ENCODE peak calls at places on chromosomes 1 and 21, in six cellular contexts. J is GM12864, U is progenitor cell of endocrine pancreas, R is PC-9, W is hepatocyte, Q is stomach. M is an unnamed sample.

GRCh38 chr1:202589190-202589680 is 121.0 kb downstream of the SYT2 start:
- DNase-seq in J (no peak), U (no peak), R (peak), W (peak), Q (peak), M (peak)

GRCh38 chr1:153352523-153352922 is 3.9 kb upstream of the PGLYRP4 start:
- DNase-seq in J (peak), U (peak), R (peak), W (peak), Q (peak), M (peak)

GRCh38 chr1:17516303-17517214 is 22.9 kb upstream of the ARHGEF10L start:
- DNase-seq in J (no peak), U (no peak), R (peak), W (peak), Q (peak), M (no peak)

GRCh38 chr1:112722601-112723510 is 7.7 kb upstream of the PPM1J start:
- DNase-seq in J (no peak), U (no peak), R (peak), W (peak), Q (no peak), M (no peak)

GRCh38 chr21:36725793-36726386 is 27.0 kb downstream of the SIM2 start:
- DNase-seq in J (no peak), U (no peak), R (no peak), W (no peak), Q (peak), M (no peak)

GRCh38 chr1:109762821-109763645 is 690 bp downstream of the EPS8L3 start:
- DNase-seq in J (no peak), U (no peak), R (peak), W (peak), Q (peak), M (peak)

GRCh38 chr1:199983531-199983930 is 44.0 kb upstream of the NR5A2 start:
- DNase-seq in J (no peak), U (no peak), R (no peak), W (no peak), Q (no peak), M (no peak)

GRCh38 chr1:8815582-8816285 is 1.7 kb downstream of the RERE start:
- DNase-seq in J (no peak), U (no peak), R (no peak), W (peak), Q (peak), M (no peak)

GRCh38 chr21:37130971-37131370 is 57.9 kb downstream of the TTC3 start:
- DNase-seq in J (no peak), U (no peak), R (no peak), W (no peak), Q (no peak), M (no peak)

DNA sequence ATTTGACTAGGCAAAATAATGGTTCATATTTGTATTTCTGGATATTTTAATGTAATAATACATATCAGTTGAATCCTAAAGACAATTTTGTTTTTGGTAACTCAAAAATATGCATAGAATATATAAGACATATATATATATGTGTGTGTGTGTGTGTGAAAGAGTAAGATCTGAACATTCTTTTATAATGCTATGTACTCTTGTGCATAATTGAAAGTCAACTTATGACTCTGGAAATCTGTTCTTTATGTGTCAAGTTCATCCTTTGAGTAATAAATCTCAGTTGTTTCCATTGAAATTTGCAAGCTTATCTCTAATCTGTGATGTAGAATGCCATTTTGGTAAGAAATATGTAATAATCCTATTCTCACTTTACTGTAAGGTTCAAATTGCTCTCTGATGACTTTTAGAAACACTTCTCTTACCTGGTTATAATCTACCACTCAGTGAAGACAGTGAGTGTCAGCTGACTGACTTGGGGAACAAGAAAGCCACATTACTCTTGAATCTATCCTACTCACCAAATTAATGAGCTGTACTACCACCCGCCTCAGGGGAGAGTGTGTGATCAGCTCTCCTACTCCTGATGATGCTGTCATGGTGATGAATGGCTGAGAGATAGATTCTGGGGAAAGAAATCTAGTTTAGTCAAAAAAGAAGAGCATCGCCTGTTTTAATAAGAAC is 15.0 kb upstream of the NEK7 start:
- DNase-seq in J (no peak), U (no peak), R (no peak), W (no peak), Q (no peak), M (no peak)
- TF ChIP-seq CTCF in J (no peak), U (no peak), R (no peak), W (no peak), Q (no peak), M (no peak)

DNA sequence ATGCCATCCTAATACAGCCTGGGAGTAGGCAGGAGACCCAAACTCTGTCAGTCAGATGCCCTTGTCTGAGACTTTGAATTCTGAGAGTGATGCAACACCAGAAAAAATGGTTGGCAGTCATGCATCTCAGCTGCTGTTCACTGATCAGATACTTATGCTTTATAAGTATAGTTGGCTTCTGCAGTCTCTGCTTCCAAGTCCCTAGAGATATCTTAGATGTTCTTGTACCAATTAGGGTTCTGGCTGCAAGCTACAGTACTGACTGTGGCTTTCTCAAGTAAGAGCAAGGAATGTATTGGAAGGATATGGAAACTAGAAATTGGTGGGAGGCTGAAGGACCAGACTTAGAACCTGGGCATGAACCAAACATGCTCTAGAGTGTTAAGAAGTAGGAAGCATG is 163.7 kb downstream of the PRDM2 start:
- DNase-seq in J (no peak), U (no peak), R (no peak), W (no peak), Q (no peak), M (no peak)
- TF ChIP-seq CTCF in J (no peak), U (no peak), R (no peak), W (no peak), Q (no peak), M (no peak)

GRCh38 chr1:206117151-206117948 is at the start of gene AVPR1B:
- DNase-seq in J (no peak), U (peak), R (peak), W (peak), Q (peak), M (peak)
- TF ChIP-seq CTCF in J (no peak), U (peak), R (no peak), W (no peak), Q (no peak), M (peak)

GRCh38 chr1:78587213-78587612 is 33.0 kb upstream of the IFI44L start:
- DNase-seq in J (no peak), U (no peak), R (no peak), W (no peak), Q (no peak), M (no peak)

GRCh38 chr1:78586572-78586971 is 33.7 kb upstream of the IFI44L start:
- DNase-seq in J (no peak), U (no peak), R (no peak), W (no peak), Q (no peak), M (no peak)

DNA sequence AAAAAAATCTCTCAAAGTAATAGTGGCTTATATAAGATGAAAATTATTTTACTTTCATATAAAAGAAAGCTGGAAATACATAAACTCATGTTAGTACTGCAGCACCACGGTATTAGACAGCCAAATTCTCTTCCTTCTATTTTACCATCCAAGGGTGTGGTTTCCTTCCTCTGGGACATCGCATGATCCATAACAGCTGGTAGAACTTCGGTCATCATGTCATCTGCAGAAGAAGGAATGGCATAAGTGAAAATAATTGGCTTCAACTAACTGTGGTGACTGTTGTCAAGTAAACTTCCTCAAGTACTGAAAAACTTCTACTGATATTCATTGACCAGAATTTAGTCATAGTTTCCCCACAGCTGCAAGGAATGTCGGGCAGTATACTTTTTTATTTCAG is 28.3 kb upstream of the IFI44L start:
- DNase-seq in J (no peak), U (no peak), R (no peak), W (no peak), Q (no peak), M (no peak)
- TF ChIP-seq CTCF in J (no peak), U (no peak), R (no peak), W (no peak), Q (no peak), M (no peak)

GRCh38 chr1:7220712-7221252 is 435.5 kb downstream of the CAMTA1 start:
- DNase-seq in J (no peak), U (no peak), R (no peak), W (no peak), Q (no peak), M (no peak)

GRCh38 chr1:7221823-7222462 is 436.7 kb downstream of the CAMTA1 start:
- DNase-seq in J (no peak), U (no peak), R (no peak), W (no peak), Q (no peak), M (no peak)

GRCh38 chr1:7220007-7220406 is 434.8 kb downstream of the CAMTA1 start:
- DNase-seq in J (no peak), U (no peak), R (no peak), W (no peak), Q (no peak), M (no peak)

GRCh38 chr1:7222616-7223015 is 437.4 kb downstream of the CAMTA1 start:
- DNase-seq in J (no peak), U (no peak), R (no peak), W (no peak), Q (no peak), M (no peak)

GRCh38 chr1:7218210-7218832 is 433.1 kb downstream of the CAMTA1 start:
- DNase-seq in J (no peak), U (no peak), R (peak), W (peak), Q (no peak), M (peak)
- TF ChIP-seq CTCF in J (peak), U (peak), R (peak), W (peak), Q (peak), M (peak)

GRCh38 chr21:14917762-14918161 is 147.0 kb downstream of the NRIP1 start:
- DNase-seq in J (no peak), U (no peak), R (no peak), W (no peak), Q (no peak), M (no peak)

GRCh38 chr21:14911351-14911750 is 153.4 kb downstream of the NRIP1 start:
- DNase-seq in J (no peak), U (no peak), R (peak), W (no peak), Q (no peak), M (no peak)

GRCh38 chr21:14918542-14918941 is 146.3 kb downstream of the NRIP1 start:
- DNase-seq in J (no peak), U (no peak), R (no peak), W (no peak), Q (no peak), M (no peak)

GRCh38 chr21:14916676-14917141 is 148.1 kb downstream of the NRIP1 start:
- DNase-seq in J (no peak), U (no peak), R (peak), W (peak), Q (no peak), M (peak)

DNA sequence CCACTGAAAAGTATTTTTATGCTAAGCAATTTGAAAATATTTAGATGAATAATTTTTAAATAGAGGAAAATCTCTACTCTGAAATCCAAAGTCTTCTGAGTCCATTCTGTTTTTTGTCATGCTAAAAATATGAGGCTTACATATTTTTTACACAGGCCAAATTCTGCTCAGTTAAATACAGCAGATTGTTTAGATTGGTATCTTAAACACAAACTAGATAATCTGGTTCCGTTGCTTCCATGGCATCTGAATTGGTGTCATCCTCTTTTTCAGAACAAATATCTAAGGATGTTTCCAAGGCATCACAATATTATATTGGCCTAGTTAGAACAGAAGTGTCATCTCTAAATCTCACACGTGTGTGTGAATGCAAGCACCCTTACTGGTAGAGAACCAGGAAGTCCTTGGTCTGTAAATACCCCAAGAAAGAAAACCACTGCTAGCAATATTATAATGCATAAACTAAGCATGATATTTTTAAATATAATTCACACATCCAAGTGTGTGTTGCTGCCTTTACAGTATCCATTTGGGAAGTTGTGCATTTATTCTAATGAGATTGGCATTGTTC is 151.1 kb downstream of the NRIP1 start:
- DNase-seq in J (no peak), U (no peak), R (no peak), W (no peak), Q (no peak), M (no peak)
- TF ChIP-seq CTCF in J (no peak), U (no peak), R (no peak), W (no peak), Q (no peak), M (no peak)

DNA sequence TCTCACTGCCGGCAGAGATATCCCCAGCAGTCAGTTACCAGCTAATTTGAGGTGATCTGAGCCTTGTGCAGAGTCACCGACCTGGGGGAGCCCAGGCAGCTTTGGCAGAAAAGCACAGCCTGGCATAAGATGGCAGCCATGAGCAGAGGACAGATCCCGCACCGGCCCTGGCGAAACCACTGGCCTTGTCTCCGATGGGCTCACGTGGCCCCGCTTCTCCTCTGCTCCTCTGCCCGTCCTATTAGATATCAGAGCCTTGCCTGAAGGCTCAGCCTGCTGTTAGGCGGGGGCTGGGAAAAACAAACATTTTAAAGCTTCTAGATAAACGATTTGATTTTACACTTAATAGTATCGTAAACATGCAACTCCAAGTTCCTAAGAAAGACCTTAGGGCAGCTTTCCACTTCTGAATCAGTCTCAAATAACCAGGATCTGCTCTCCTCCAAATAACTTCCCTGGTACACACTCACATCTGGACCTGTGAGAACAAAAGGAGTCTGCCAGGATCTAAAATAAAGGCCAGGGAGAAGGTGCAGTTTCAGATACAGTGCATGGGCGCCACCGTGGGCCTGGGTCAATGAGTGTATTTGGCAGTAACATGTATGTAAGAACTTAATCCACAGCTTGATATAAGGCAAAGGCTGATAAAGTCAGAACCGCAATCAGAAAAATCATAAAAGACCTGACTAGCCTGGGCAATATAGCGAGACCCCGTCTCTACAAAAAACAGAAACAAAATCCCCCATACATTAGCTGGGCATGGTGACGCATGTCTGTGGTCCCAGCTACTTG is 10.0 kb downstream of the EDARADD start:
- DNase-seq in J (no peak), U (no peak), R (no peak), W (no peak), Q (no peak), M (no peak)
- TF ChIP-seq CTCF in J (no peak), U (no peak), R (no peak), W (no peak), Q (no peak), M (no peak)

GRCh38 chr1:155308493-155309422 is at the start of gene FDPS:
- DNase-seq in J (peak), U (peak), R (peak), W (peak), Q (peak), M (peak)
- TF ChIP-seq CTCF in J (no peak), U (peak), R (no peak), W (no peak), Q (no peak), M (no peak)

DNA sequence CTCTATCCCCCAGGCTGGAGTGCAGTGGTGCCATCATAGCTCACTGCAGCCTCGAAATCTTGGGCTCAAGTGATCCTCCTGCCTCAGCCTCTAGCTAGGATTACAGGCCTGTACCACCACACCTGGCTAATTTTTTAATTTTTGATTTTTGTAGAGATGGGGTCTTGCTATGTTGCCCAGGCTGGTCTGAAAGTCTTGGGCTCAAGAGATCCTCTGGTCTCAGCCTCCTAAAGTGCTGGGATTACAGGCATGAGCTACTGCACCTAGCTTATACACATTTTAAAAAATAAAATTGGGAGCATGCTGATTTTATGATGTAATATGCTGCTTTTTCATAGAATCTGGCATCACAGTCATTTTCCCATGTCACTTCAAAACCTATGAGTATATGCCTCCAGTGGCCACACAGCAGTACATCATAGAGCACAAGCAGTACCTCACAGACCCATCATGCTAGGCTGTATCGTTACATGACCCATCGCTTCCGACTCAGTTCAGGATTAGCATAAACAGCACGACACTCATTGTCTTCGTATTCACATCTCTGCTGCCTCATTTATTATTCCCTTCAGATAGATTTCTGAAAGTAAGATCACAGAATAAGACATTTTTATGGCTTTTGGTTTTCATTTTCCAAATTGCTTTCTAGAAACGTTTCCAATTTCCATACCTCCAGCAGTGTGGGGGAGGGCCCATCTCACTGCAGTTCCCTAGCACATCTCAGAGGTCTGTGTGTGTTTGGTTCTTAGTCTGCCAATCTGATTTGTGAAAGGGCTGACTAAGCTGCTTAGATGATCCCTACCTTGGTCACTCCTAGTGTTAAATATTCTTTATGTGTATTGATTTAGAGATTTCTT is 36.0 kb upstream of the CCSAP start:
- DNase-seq in J (no peak), U (no peak), R (no peak), W (no peak), Q (no peak), M (no peak)
- TF ChIP-seq CTCF in J (no peak), U (no peak), R (no peak), W (no peak), Q (no peak), M (no peak)

GRCh38 chr1:52748119-52748518 is 21.9 kb downstream of the ZYG11B start:
- DNase-seq in J (no peak), U (no peak), R (no peak), W (no peak), Q (no peak), M (no peak)
- TF ChIP-seq CTCF in J (no peak), U (no peak), R (peak), W (peak), Q (no peak), M (no peak)

M was measured in Calu3.